ENCODE peak calls at places on chromosomes 12 and 14, in nine cellular contexts. S is germinal center, W is fibroblast of villous mesenchyme, I is GM10248, R is T-helper 2 cell, T is H9, Z is HEK293T, O is hypothalamus, A is colonic mucosa. C is an unnamed sample.

GRCh38 chr14:50395448-50395847 is 1.2 kb downstream of the CDKL1 start:
- DNase-seq in R (no peak), O (no peak), I (no peak), A (peak), S (no peak), Z (no peak), W (no peak), T (no peak), C (peak)

GRCh38 chr12:32970465-32971110 is 74.0 kb upstream of the PKP2 start:
- DNase-seq in I (no peak), R (no peak), Z (no peak), A (no peak), S (no peak), O (no peak), T (no peak), W (no peak), C (no peak)

GRCh38 chr14:61927015-61927414 is 164.8 kb downstream of the SNAPC1 start:
- DNase-seq in T (no peak), I (no peak), R (no peak), O (no peak), Z (no peak), S (no peak), W (peak), A (no peak), C (peak)

GRCh38 chr12:28129031-28129430 is 61.2 kb upstream of the CCDC91 start:
- DNase-seq in R (no peak), O (no peak), I (no peak), W (no peak), T (no peak), A (no peak), Z (no peak), S (no peak), C (no peak)

GRCh38 chr12:122001379-122002209 is 20.1 kb upstream of the BCL7A start:
- DNase-seq in A (no peak), R (no peak), I (no peak), T (peak), O (no peak), Z (no peak), W (no peak), S (no peak), C (no peak)

GRCh38 chr12:71652656-71653055 is 11.0 kb downstream of the ZFC3H1 start:
- DNase-seq in S (no peak), R (no peak), W (peak), Z (no peak), T (no peak), O (no peak), I (no peak), A (no peak), C (no peak)

GRCh38 chr14:50828738-50829471 is 2.1 kb downstream of the NIN start:
- DNase-seq in T (no peak), A (no peak), S (no peak), O (no peak), W (no peak), I (no peak), Z (no peak), R (no peak), C (no peak)

GRCh38 chr14:92867246-92867925 is 55.6 kb upstream of the CHGA start:
- DNase-seq in O (no peak), R (no peak), A (no peak), I (no peak), W (no peak), T (no peak), S (no peak), Z (no peak), C (no peak)

GRCh38 chr12:15979096-15980091 is 68.3 kb downstream of the DERA start:
- DNase-seq in S (peak), W (peak), A (peak), I (peak), Z (peak), O (no peak), T (peak), R (no peak), C (peak)

GRCh38 chr14:35332517-35333346 is 40.5 kb downstream of the PSMA6 start:
- DNase-seq in R (peak), A (peak), T (no peak), W (peak), I (peak), Z (peak), O (no peak), S (no peak), C (peak)

GRCh38 chr12:122837306-122838265 is 2.3 kb downstream of the HIP1R start:
- DNase-seq in O (no peak), I (no peak), S (no peak), A (peak), Z (no peak), W (no peak), R (no peak), T (no peak), C (peak)

GRCh38 chr14:61403411-61403810 is 82.0 kb downstream of the PRKCH start:
- DNase-seq in Z (no peak), T (no peak), I (peak), W (no peak), A (no peak), R (no peak), S (no peak), O (no peak), C (no peak)

GRCh38 chr12:91316161-91316759 is 133.6 kb upstream of the DCN start:
- DNase-seq in I (no peak), T (no peak), A (no peak), R (no peak), S (no peak), Z (no peak), O (no peak), W (peak), C (no peak)

GRCh38 chr14:91273273-91273884 is 28.9 kb upstream of the GPR68 start:
- DNase-seq in A (no peak), R (no peak), S (no peak), O (no peak), I (no peak), T (no peak), W (no peak), Z (no peak), C (no peak)

GRCh38 chr14:70642313-70643235 is 858 bp downstream of the TTC9 start:
- DNase-seq in O (no peak), T (no peak), W (no peak), I (peak), R (peak), Z (no peak), A (no peak), S (peak), C (peak)

GRCh38 chr14:79605863-79606262 is 605.4 kb downstream of the DIO2 start:
- DNase-seq in O (no peak), R (no peak), A (no peak), I (no peak), Z (no peak), S (no peak), W (no peak), T (no peak), C (no peak)

GRCh38 chr12:15962760-15963159 is 51.6 kb downstream of the DERA start:
- DNase-seq in I (no peak), S (no peak), R (no peak), Z (no peak), T (no peak), W (no peak), O (no peak), A (no peak), C (peak)

GRCh38 chr12:93243689-93244513 is 133.8 kb upstream of the NUDT4 start:
- DNase-seq in S (no peak), T (no peak), O (no peak), R (no peak), A (peak), I (peak), W (peak), Z (no peak), C (peak)

GRCh38 chr14:25237845-25238244 is 187.9 kb upstream of the STXBP6 start:
- DNase-seq in I (no peak), R (no peak), T (peak), W (peak), Z (peak), S (no peak), O (no peak), A (peak), C (peak)

GRCh38 chr12:88834226-88834625 is 254.0 kb upstream of the KITLG start:
- DNase-seq in T (no peak), O (no peak), I (no peak), R (no peak), A (no peak), Z (no peak), S (no peak), W (no peak), C (peak)

GRCh38 chr12:54596526-54596946 is 8.1 kb upstream of the PPP1R1A start:
- DNase-seq in Z (peak), I (peak), R (peak), W (peak), S (peak), O (no peak), A (peak), T (peak), C (peak)

C was measured in kidney tubule cell.